ENCODE peak calls at places on chromosomes 16 and 17, in five cellular contexts. One of them, this sample, is unnamed.

GRCh38 chr17:45276031-45276430 is 14.1 kb upstream of the SPATA32 start:
- DNase-seq in heart left ventricle: no peak
- DNase-seq in NCI-H1092 treated with DMSO at 0.1 percent for 48 hours: no peak
- DNase-seq in NCI-H748 treated with DMSO at 0.1 percent for 48 hours: no peak
- DNase-seq in islet precursor cell: no peak
- DNase-seq in this sample: no peak

GRCh38 chr17:70110443-70110880 is 35.4 kb downstream of the KCNJ16 start:
- DNase-seq in heart left ventricle: no peak
- DNase-seq in NCI-H748 treated with DMSO at 0.1 percent for 48 hours: no peak
- DNase-seq in NCI-H1092 treated with DMSO at 0.1 percent for 48 hours: no peak
- DNase-seq in islet precursor cell: no peak
- DNase-seq in this sample: no peak

GRCh38 chr16:1500465-1501150 is 7.4 kb downstream of the TELO2 start:
- DNase-seq in NCI-H1092 treated with DMSO at 0.1 percent for 48 hours: no peak
- DNase-seq in heart left ventricle: no peak
- DNase-seq in islet precursor cell: no peak
- DNase-seq in NCI-H748 treated with DMSO at 0.1 percent for 48 hours: no peak
- DNase-seq in this sample: no peak

GRCh38 chr17:6927290-6927844 is 68.5 kb upstream of the ALOX12 start:
- DNase-seq in islet precursor cell: no peak
- DNase-seq in NCI-H748 treated with DMSO at 0.1 percent for 48 hours: no peak
- DNase-seq in heart left ventricle: no peak
- DNase-seq in NCI-H1092 treated with DMSO at 0.1 percent for 48 hours: no peak
- DNase-seq in this sample: no peak

GRCh38 chr17:9934354-9934753 is 29.3 kb upstream of the RCVRN start:
- DNase-seq in NCI-H748 treated with DMSO at 0.1 percent for 48 hours: no peak
- DNase-seq in NCI-H1092 treated with DMSO at 0.1 percent for 48 hours: no peak
- DNase-seq in islet precursor cell: no peak
- DNase-seq in heart left ventricle: peak
- DNase-seq in this sample: no peak

GRCh38 chr16:23694707-23695373 is 16.2 kb downstream of the PLK1 start:
- DNase-seq in NCI-H748 treated with DMSO at 0.1 percent for 48 hours: no peak
- DNase-seq in islet precursor cell: peak
- DNase-seq in heart left ventricle: no peak
- DNase-seq in NCI-H1092 treated with DMSO at 0.1 percent for 48 hours: no peak
- DNase-seq in this sample: no peak

GRCh38 chr17:37490638-37491614 is 1.2 kb downstream of the DUSP14 start:
- DNase-seq in heart left ventricle: no peak
- DNase-seq in islet precursor cell: peak
- DNase-seq in NCI-H748 treated with DMSO at 0.1 percent for 48 hours: no peak
- DNase-seq in NCI-H1092 treated with DMSO at 0.1 percent for 48 hours: no peak
- DNase-seq in this sample: peak

GRCh38 chr17:28174352-28175046 is 132.0 kb downstream of the NLK start:
- DNase-seq in NCI-H748 treated with DMSO at 0.1 percent for 48 hours: no peak
- DNase-seq in heart left ventricle: no peak
- DNase-seq in islet precursor cell: no peak
- DNase-seq in NCI-H1092 treated with DMSO at 0.1 percent for 48 hours: no peak
- DNase-seq in this sample: no peak

GRCh38 chr17:37571674-37572073 is 37.5 kb downstream of the SYNRG start:
- DNase-seq in NCI-H748 treated with DMSO at 0.1 percent for 48 hours: no peak
- DNase-seq in islet precursor cell: no peak
- DNase-seq in heart left ventricle: no peak
- DNase-seq in NCI-H1092 treated with DMSO at 0.1 percent for 48 hours: no peak
- DNase-seq in this sample: no peak

GRCh38 chr17:50033316-50033715 is 22.6 kb upstream of the ITGA3 start:
- DNase-seq in islet precursor cell: no peak
- DNase-seq in NCI-H748 treated with DMSO at 0.1 percent for 48 hours: no peak
- DNase-seq in heart left ventricle: no peak
- DNase-seq in NCI-H1092 treated with DMSO at 0.1 percent for 48 hours: no peak
- DNase-seq in this sample: no peak

GRCh38 chr16:66899945-66900688 is 18.6 kb downstream of the CDH16 start:
- DNase-seq in NCI-H748 treated with DMSO at 0.1 percent for 48 hours: no peak
- DNase-seq in islet precursor cell: peak
- DNase-seq in NCI-H1092 treated with DMSO at 0.1 percent for 48 hours: peak
- DNase-seq in heart left ventricle: peak
- DNase-seq in this sample: peak

GRCh38 chr17:67496286-67496685 is 119.2 kb downstream of the PITPNC1 start:
- DNase-seq in NCI-H1092 treated with DMSO at 0.1 percent for 48 hours: no peak
- DNase-seq in NCI-H748 treated with DMSO at 0.1 percent for 48 hours: no peak
- DNase-seq in islet precursor cell: no peak
- DNase-seq in heart left ventricle: no peak
- DNase-seq in this sample: no peak

GRCh38 chr17:81348097-81349055 is 46.9 kb upstream of the BAHCC1 start:
- DNase-seq in NCI-H1092 treated with DMSO at 0.1 percent for 48 hours: no peak
- DNase-seq in NCI-H748 treated with DMSO at 0.1 percent for 48 hours: no peak
- DNase-seq in heart left ventricle: no peak
- DNase-seq in islet precursor cell: no peak
- DNase-seq in this sample: peak

GRCh38 chr17:82862191-82862590 is 22.4 kb upstream of the ZNF750 start:
- DNase-seq in NCI-H748 treated with DMSO at 0.1 percent for 48 hours: no peak
- DNase-seq in NCI-H1092 treated with DMSO at 0.1 percent for 48 hours: no peak
- DNase-seq in heart left ventricle: no peak
- DNase-seq in islet precursor cell: no peak
- DNase-seq in this sample: no peak

GRCh38 chr17:39196820-39197331 is 593 bp downstream of the CACNB1 start:
- DNase-seq in heart left ventricle: no peak
- DNase-seq in NCI-H1092 treated with DMSO at 0.1 percent for 48 hours: peak
- DNase-seq in NCI-H748 treated with DMSO at 0.1 percent for 48 hours: no peak
- DNase-seq in islet precursor cell: no peak
- DNase-seq in this sample: peak